ENCODE peak calls at places on chromosome 3, in six cellular contexts. R is H1, Q is GM12878, V is HepG2, G is GM12892, Y is K562. S is an unnamed sample.

GRCh38 chr3:51478630-51479029 is 21.2 kb downstream of the DCAF1 start:
- DNase-seq in V (no peak), Y (no peak), Q (no peak), G (no peak), R (no peak), S (no peak)

GRCh38 chr3:172832983-172833382 is 82.5 kb downstream of the ECT2 start:
- DNase-seq in Q (no peak), V (no peak), G (no peak), R (no peak), Y (no peak), S (no peak)

GRCh38 chr3:113241292-113242033 is 30.1 kb downstream of the BOC start:
- DNase-seq in G (no peak), R (peak; percentile 58), V (no peak), Y (no peak), Q (no peak), S (no peak)

GRCh38 chr3:187020376-187020775 is 90.0 kb downstream of the ST6GAL1 start:
- DNase-seq in Y (no peak), Q (no peak), V (no peak), R (no peak), G (no peak), S (no peak)

GRCh38 chr3:9179826-9180763 is 69.4 kb downstream of the SRGAP3 start:
- DNase-seq in Q (peak; percentile 35), R (no peak), V (no peak), G (no peak), Y (no peak), S (no peak)

GRCh38 chr3:42581709-42582473 is at the start of gene SEC22C:
- DNase-seq in Y (peak; percentile 99), R (peak; percentile 88), V (peak; percentile 87), Q (peak; percentile 73), G (peak; percentile 99), S (peak; percentile 97)

GRCh38 chr3:196624008-196624790 is 15.3 kb upstream of the NRROS start:
- DNase-seq in V (no peak), Y (no peak), G (no peak), R (no peak), Q (no peak), S (no peak)

GRCh38 chr3:66203275-66203674 is 17.5 kb upstream of the SLC25A26 start:
- DNase-seq in Q (no peak), R (no peak), V (no peak), G (no peak), Y (no peak), S (no peak)

GRCh38 chr3:126961191-126961790 is 21.6 kb upstream of the PLXNA1 start:
- DNase-seq in Q (no peak), R (no peak), Y (peak; percentile 36), G (no peak), V (no peak), S (peak; percentile 47)

GRCh38 chr3:40179016-40179415 is 130.5 kb upstream of the EIF1B start:
- DNase-seq in Y (peak; percentile 79), V (peak; percentile 45), Q (no peak), G (peak; percentile 19), R (no peak), S (peak; percentile 22)

GRCh38 chr3:117184574-117184973 is 475.0 kb downstream of the TUSC7 start:
- DNase-seq in Y (no peak), G (no peak), Q (no peak), V (no peak), R (no peak), S (no peak)

GRCh38 chr3:121574449-121574848 is 6.7 kb downstream of the ARGFX start:
- DNase-seq in R (no peak), V (peak; percentile 58), Y (peak; percentile 87), G (no peak), Q (no peak), S (no peak)

GRCh38 chr3:49718419-49719213 is 868 bp downstream of the AMIGO3 start:
- DNase-seq in V (no peak), R (peak; percentile 23), Q (no peak), G (no peak), Y (no peak), S (no peak)

GRCh38 chr3:49720383-49721164 is 1.1 kb upstream of the AMIGO3 start:
- DNase-seq in R (no peak), Q (no peak), Y (no peak), G (no peak), V (no peak), S (no peak)

GRCh38 chr3:49721165-49721860 is 1.8 kb upstream of the AMIGO3 start:
- DNase-seq in V (no peak), Y (no peak), G (no peak), Q (no peak), R (no peak), S (no peak)

GRCh38 chr3:49717539-49718418 is 1.7 kb downstream of the AMIGO3 start:
- DNase-seq in R (no peak), G (no peak), Y (no peak), V (no peak), Q (no peak), S (no peak)

GRCh38 chr3:49719214-49719884 is at the start of gene AMIGO3:
- DNase-seq in G (peak; percentile 97), Y (peak; percentile 31), Q (peak; percentile 40), V (no peak), R (peak; percentile 86), S (peak; percentile 96)
- TF ChIP-seq POLR2A in G (peak; percentile 73), Y (no peak), Q (peak; percentile 75), V (no peak), R (peak; percentile 95), S (peak; percentile 78)

DNA sequence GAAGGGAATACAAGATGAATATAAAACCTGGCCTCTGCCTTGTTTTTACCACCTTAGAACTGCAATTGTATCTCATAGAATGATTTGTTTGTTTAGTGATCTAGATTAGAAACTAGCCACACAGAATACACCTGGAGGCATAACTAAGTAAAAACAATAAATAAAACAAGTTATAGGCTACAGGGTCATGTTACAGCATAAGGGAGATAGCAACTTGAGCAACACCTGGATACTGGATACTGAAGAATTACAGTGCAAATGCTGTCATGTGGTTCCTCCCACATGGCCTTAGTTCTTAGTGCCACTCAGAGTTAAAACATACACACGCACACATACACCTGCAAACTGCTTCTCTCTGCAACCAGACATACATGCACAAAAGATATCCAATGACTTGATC is 563.4 kb upstream of the DPPA4 start:
- DNase-seq in Q (no peak), R (no peak), Y (no peak), V (no peak), G (no peak), S (no peak)
- TF ChIP-seq TAF1 in Q (no peak), R (no peak), Y (no peak), V (no peak), G (no peak), S (no peak)

DNA sequence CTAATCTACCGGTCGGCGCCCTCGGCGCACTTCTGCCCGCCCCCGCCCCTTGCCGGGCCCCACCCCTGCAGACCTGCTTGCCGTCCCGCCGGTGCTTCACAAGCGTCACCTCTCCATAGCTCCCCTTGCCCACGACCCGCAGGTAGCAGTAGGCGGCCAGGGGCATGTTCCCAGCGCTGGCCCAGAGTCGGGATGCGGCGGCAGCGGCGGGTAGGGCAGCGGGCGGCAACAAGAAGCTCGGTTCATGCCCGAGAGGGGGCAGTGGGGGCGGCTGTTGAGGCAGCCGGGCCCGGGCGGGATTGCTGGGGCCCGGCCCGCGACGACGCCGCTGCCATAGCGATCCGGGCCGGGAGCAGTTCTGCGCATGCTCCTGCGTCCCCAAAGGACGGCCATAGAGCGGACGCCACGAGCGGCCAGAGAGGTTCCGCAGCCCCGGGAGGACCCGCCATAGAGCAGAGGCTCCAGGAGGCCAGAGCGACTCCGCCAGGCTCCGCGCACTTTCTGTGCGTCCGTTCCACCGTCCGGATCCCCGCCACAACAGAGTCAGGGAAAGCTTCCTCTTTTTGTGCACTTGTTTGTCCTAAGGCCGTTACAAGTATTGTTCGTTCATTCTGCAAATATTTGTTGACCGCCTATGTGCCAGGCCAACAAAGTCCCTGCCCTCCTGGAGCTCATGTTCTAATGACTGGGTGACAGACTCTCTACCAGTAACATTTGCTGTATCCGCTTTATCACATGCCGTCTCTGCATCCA is at the start of gene NEK4:
- DNase-seq in Q (peak; percentile 73), V (peak; percentile 85), G (peak; percentile 91), Y (peak; percentile 91), R (peak; percentile 72), S (peak; percentile 91)
- TF ChIP-seq POLR2A in Q (peak; percentile 98), V (peak; percentile 85), G (peak; percentile 97), Y (peak; percentile 96), R (peak; percentile 94), S (peak; percentile 97)

DNA sequence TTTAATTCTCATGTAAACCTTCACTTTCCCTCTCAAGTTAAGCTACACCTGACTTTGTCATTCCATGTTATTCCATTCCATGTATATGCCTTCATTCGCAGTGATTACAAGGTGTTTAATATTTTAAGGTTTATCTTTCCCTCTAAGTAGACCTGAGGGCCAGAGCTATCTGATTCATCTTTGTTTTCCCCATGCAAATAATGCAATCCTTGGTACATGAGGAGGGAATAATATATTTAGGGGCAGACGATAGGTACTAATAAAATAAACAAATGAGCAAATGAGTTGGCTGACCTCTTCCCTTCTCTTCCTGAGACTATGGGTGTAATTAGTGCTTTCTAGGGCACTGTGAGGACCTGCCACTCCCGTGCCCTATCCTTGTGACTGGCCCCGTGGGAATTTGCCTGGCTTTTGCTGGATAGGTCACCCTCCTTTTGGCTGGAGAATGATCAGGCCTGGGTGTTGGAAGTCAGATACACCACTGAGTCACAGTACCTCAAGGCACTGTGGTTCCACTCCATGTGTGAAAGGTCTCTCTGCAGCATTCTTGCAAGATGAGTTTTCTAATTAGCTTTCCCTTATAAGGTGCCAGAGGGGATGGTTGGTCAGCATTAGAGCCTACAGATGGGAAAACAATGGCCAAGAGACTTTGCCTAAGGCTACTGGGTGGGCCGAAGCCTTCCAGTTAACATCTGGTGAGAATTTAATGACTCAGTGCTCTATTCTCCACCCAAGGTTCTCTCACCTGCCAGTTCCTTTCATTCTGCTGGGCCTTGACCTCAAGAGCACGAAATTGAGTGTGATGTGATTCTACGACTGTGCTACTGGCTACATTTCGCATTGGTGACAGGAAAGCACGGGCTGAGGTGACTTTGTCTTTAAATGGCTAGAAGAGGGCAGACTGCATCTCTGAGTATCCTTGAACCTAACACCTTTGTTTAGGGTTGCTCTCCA is 183.1 kb downstream of the P3H2 start:
- DNase-seq in V (no peak), Y (no peak), G (no peak), R (no peak), Q (no peak), S (no peak)
- TF ChIP-seq TAF1 in V (no peak), Y (no peak), G (no peak), R (no peak), Q (no peak), S (no peak)

GRCh38 chr3:19652336-19652735 is 281.7 kb downstream of the EFHB start:
- DNase-seq in G (no peak), Y (no peak), R (no peak), V (no peak), Q (no peak), S (no peak)
- TF ChIP-seq POLR2A in G (no peak), Y (no peak), R (no peak), V (no peak), Q (no peak), S (no peak)

S was measured in GM12891.